ENCODE peak calls at places on chromosomes 16 and 17, in four cellular contexts. F is H1, S is HepG2, L is GM12878. R is an unnamed sample.

GRCh38 chr16:77385481-77385880 is 49.4 kb downstream of the ADAMTS18 start:
- DNase-seq in L (no peak), S (no peak), F (no peak), R (no peak)

GRCh38 chr16:75197522-75198134 is 9.3 kb downstream of the CTRB2 start:
- DNase-seq in F (no peak), L (no peak), S (no peak), R (no peak)

GRCh38 chr16:79076039-79076767 is 524.3 kb downstream of the MAF start:
- DNase-seq in L (no peak), S (no peak), F (no peak), R (no peak)

GRCh38 chr17:42832213-42832933 is 824 bp upstream of the PSME3 start:
- DNase-seq in S (peak; percentile 76), F (no peak), L (no peak), R (peak; percentile 33)

GRCh38 chr17:3861761-3862681 is 16.0 kb upstream of the NCBP3 start:
- DNase-seq in S (no peak), L (no peak), F (no peak), R (no peak)

GRCh38 chr17:67461228-67461780 is 84.2 kb downstream of the PITPNC1 start:
- DNase-seq in L (no peak), S (no peak), F (no peak), R (no peak)

GRCh38 chr17:20992987-20993862 is 49.6 kb downstream of the USP22 start:
- DNase-seq in S (peak; percentile 58), L (peak; percentile 3), F (peak; percentile 79), R (peak; percentile 74)

GRCh38 chr17:46061435-46061834 is 62.4 kb downstream of the STH start:
- DNase-seq in S (no peak), L (no peak), F (no peak), R (peak; percentile 35)

GRCh38 chr17:60231234-60231633 is 81.5 kb downstream of the CA4 start:
- DNase-seq in S (peak; percentile 18), L (no peak), F (no peak), R (no peak)

GRCh38 chr16:82848013-82848412 is 221.2 kb downstream of the CDH13 start:
- DNase-seq in S (no peak), F (no peak), L (no peak), R (no peak)

GRCh38 chr16:19881028-19881427 is 3.6 kb downstream of the GPRC5B start:
- DNase-seq in S (no peak), L (no peak), F (no peak), R (no peak)

GRCh38 chr16:15650698-15651161 is 685 bp downstream of the NDE1 start:
- DNase-seq in L (no peak), F (no peak), S (no peak), R (peak; percentile 80)

GRCh38 chr17:41784207-41784744 is 2.2 kb downstream of the JUP start:
- DNase-seq in F (no peak), S (no peak), L (no peak), R (peak; percentile 97)

GRCh38 chr16:20300312-20301097 is 26.8 kb downstream of the GP2 start:
- DNase-seq in F (peak; percentile 47), S (peak; percentile 71), L (peak; percentile 46), R (peak; percentile 68)

GRCh38 chr17:35245196-35245486 is 2.3 kb downstream of the SLFN5 start:
- DNase-seq in F (no peak), L (no peak), S (no peak), R (no peak)

GRCh38 chr16:89921699-89922476 is 1.3 kb upstream of the TUBB3 start:
- DNase-seq in S (peak; percentile 85), L (no peak), F (no peak), R (peak; percentile 76)

GRCh38 chr17:13222931-13223330 is 205.1 kb upstream of the ELAC2 start:
- DNase-seq in L (no peak), F (no peak), S (no peak), R (no peak)

GRCh38 chr16:68200120-68200783 is 35.7 kb downstream of the ESRP2 start:
- DNase-seq in L (no peak), F (no peak), S (no peak), R (no peak)

GRCh38 chr16:15051387-15051951 is 4.4 kb downstream of the NTAN1 start:
- DNase-seq in L (no peak), F (no peak), S (no peak), R (no peak)

GRCh38 chr17:65515959-65516948 is 45.2 kb downstream of the AXIN2 start:
- DNase-seq in S (peak; percentile 99), L (no peak), F (no peak), R (no peak)

GRCh38 chr16:1812732-1813163 is 13.9 kb downstream of the HAGH start:
- DNase-seq in F (no peak), L (no peak), S (peak; percentile 70), R (peak; percentile 80)

GRCh38 chr16:66344533-66345145 is 21.9 kb upstream of the CDH5 start:
- DNase-seq in L (no peak), F (no peak), S (peak; percentile 29), R (peak; percentile 54)

GRCh38 chr17:67157732-67158639 is 87.0 kb downstream of the HELZ start:
- DNase-seq in L (peak; percentile 2), F (no peak), S (peak; percentile 27), R (peak; percentile 31)

GRCh38 chr17:59745040-59745439 is 37.6 kb downstream of the VMP1 start:
- DNase-seq in F (no peak), S (no peak), L (no peak), R (no peak)

GRCh38 chr17:63039899-63040602 is 74.0 kb downstream of the TANC2 start:
- DNase-seq in S (no peak), L (no peak), F (no peak), R (peak; percentile 20)

GRCh38 chr16:83924686-83925085 is 25.8 kb downstream of the MLYCD start:
- DNase-seq in L (no peak), S (no peak), F (no peak), R (no peak)

GRCh38 chr17:83161298-83162034 is 82.1 kb downstream of the METRNL start:
- DNase-seq in F (no peak), S (peak; percentile 79), L (no peak), R (no peak)

GRCh38 chr16:83138512-83138911 is 511.7 kb downstream of the CDH13 start:
- DNase-seq in L (no peak), F (no peak), S (no peak), R (no peak)

GRCh38 chr16:12458591-12459400 is 344.9 kb downstream of the CPPED1 start:
- DNase-seq in F (no peak), L (no peak), S (no peak), R (no peak)

GRCh38 chr16:1810106-1810505 is 16.5 kb downstream of the HAGH start:
- DNase-seq in L (no peak), F (no peak), S (no peak), R (no peak)

GRCh38 chr17:78935419-78936323 is 10.5 kb upstream of the TIMP2 start:
- DNase-seq in S (no peak), F (no peak), L (no peak), R (peak; percentile 26)

GRCh38 chr17:42459256-42459982 is 741 bp downstream of the ATP6V0A1 start:
- DNase-seq in L (no peak), F (no peak), S (peak; percentile 65), R (peak; percentile 58)

GRCh38 chr17:48236681-48237134 is 129.1 kb downstream of the SNX11 start:
- DNase-seq in F (no peak), L (no peak), S (no peak), R (no peak)

GRCh38 chr17:61426482-61427304 is 25.5 kb upstream of the TBX4 start:
- DNase-seq in L (no peak), S (peak; percentile 98), F (no peak), R (no peak)

GRCh38 chr17:2071024-2071385 is 16.1 kb downstream of the HIC1 start:
- DNase-seq in S (no peak), F (no peak), L (no peak), R (no peak)

GRCh38 chr17:34616148-34616547 is 36.8 kb downstream of the TMEM132E start:
- DNase-seq in L (no peak), S (no peak), F (no peak), R (no peak)

DNA sequence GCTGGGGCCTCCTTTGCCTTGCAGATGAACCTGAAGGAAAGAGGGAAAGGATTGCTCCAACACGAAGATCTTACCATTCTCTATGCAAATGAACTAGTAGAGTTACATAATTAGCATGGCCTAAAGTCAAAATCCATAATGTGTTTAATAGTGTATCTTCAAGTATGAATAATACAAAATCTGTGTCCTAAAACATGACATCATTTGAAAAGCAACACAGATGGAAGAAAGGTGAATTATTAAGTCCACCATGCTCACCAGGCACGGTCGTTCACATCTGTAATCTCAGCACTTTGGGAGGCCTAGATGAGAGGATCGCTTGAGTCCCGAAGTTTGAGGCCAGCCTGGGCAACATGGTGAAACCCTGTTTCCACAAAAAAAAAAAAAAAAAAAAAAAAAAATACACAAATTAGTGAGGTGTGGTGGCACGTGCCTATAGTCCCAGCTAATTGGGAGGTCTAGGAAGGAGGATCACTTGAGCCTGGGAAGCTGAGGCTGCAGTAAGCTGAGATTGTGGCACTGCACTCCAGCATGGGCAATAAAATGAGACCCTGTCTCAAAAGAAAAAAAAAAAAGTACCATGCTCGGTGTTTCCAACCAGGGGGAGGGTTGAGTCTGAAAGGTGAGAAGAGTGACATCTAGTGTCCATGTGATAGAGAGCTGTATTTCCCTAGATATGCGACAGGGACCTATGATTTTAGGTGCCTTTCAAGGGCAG is 6.4 kb downstream of the VWA3A start:
- DNase-seq in F (no peak), L (peak; percentile 17), S (peak; percentile 89), R (peak; percentile 72)
- TF ChIP-seq SRF in F (no peak), L (no peak), S (no peak), R (no peak)

GRCh38 chr17:50373705-50374104 is 676 bp downstream of the EME1 start:
- DNase-seq in L (no peak), S (no peak), F (no peak), R (no peak)
- TF ChIP-seq KDM1A in L (no peak), S (no peak), F (no peak), R (no peak)

GRCh38 chr17:28500712-28501379 is 5.3 kb upstream of the FOXN1 start:
- DNase-seq in F (no peak), S (no peak), L (peak; percentile 63), R (no peak)
- TF ChIP-seq SRF in F (no peak), S (no peak), L (no peak), R (no peak)

GRCh38 chr16:56301391-56301850 is 110.1 kb downstream of the GNAO1 start:
- DNase-seq in L (no peak), F (no peak), S (no peak), R (no peak)

GRCh38 chr16:56297684-56298083 is 106.4 kb downstream of the GNAO1 start:
- DNase-seq in S (no peak), L (no peak), F (no peak), R (no peak)

GRCh38 chr16:56300901-56301351 is 109.6 kb downstream of the GNAO1 start:
- DNase-seq in F (no peak), L (no peak), S (no peak), R (no peak)

GRCh38 chr16:56295739-56296527 is 104.6 kb downstream of the GNAO1 start:
- DNase-seq in L (no peak), S (no peak), F (no peak), R (no peak)

DNA sequence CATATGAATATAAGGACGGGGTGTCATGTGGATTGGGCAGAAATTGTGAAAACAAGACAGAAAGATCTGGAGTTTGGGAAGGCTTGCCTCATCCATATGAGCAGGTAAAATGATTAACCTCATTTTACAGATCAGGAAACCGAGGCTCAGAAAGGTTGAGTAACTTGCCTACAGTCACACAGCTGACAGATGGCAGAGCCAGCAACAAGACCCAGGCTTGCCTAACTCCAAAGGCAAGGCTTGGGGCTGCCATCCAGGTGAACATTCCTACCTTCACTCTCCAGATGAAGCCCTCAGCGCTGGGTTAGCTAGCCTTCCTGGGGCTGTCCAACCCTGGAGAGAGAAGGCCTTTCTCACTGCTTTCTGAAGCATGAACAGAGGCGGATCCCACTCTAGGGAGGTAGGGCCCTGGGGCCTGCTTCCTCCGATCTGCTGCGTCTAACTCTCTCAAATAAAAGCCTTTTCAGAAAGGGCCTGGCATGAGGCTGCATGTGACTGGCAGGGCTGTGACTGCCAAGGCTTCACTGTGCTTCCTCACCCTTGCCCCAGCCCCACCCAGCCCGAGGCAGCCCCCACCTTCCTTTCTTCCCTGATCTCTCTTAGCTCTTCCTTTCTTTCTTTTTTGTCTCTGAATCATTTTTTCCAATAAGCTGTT is 107.8 kb downstream of the GNAO1 start:
- DNase-seq in L (no peak), F (no peak), S (no peak), R (no peak)
- TF ChIP-seq KDM1A in L (no peak), F (no peak), S (no peak), R (no peak)